ENCODE peak calls at places on chromosomes 16 and 17, in nine cellular contexts. B is heart right ventricle; T is AML-193; P is right lobe of liver; E is NCI-H69; U is T-cell; N is frontal cortex; L is NCI-H2029 treated with DMSO at 0.1 percent for 48 hours; C is activated T-helper 9 cell treated with anti-CD3 and anti-CD28 coated beads, Interleukin-2, amount 50 U/mL, for 16 hours. Z is an unnamed sample.

GRCh38 chr17:66200685-66201092 is 8.8 kb upstream of the CEP112 start:
- DNase-seq in B (no peak), T (peak; percentile 66), P (no peak), E (peak; percentile 91), U (peak; percentile 31), N (peak; percentile 17), L (peak; percentile 15), C (no peak), Z (peak; percentile 79)

GRCh38 chr17:70687421-70687820 is 518.1 kb downstream of the KCNJ2 start:
- DNase-seq in B (no peak), T (no peak), P (no peak), E (peak; percentile 36), U (no peak), N (no peak), L (no peak), C (no peak), Z (no peak)

GRCh38 chr16:69494993-69495392 is 70.6 kb downstream of the CYB5B start:
- DNase-seq in B (no peak), T (peak; percentile 29), P (no peak), E (peak; percentile 41), U (peak; percentile 8), N (no peak), L (no peak), C (peak; percentile 11), Z (peak; percentile 6)

GRCh38 chr16:68756250-68757051 is 19.4 kb downstream of the CDH1 start:
- DNase-seq in B (no peak), T (no peak), P (no peak), E (peak; percentile 66), U (no peak), N (no peak), L (peak; percentile 85), C (peak; percentile 42), Z (no peak)

GRCh38 chr16:74710401-74710800 is 9.7 kb upstream of the MLKL start:
- DNase-seq in B (no peak), T (no peak), P (peak; percentile 21), E (no peak), U (no peak), N (no peak), L (no peak), C (no peak), Z (no peak)

GRCh38 chr16:47873434-47873833 is 282.4 kb downstream of the ABCC12 start:
- DNase-seq in B (no peak), T (no peak), P (no peak), E (peak; percentile 3), U (no peak), N (no peak), L (no peak), C (no peak), Z (peak; percentile 28)

GRCh38 chr17:82238562-82239201 is 9.8 kb downstream of the SLC16A3 start:
- DNase-seq in B (peak; percentile 74), T (no peak), P (peak; percentile 70), E (peak; percentile 28), U (peak; percentile 66), N (no peak), L (no peak), C (peak; percentile 54), Z (no peak)

GRCh38 chr16:56355221-56355620 is 70.1 kb downstream of the AMFR start:
- DNase-seq in B (no peak), T (no peak), P (no peak), E (no peak), U (no peak), N (peak; percentile 3), L (no peak), C (no peak), Z (no peak)

GRCh38 chr16:48158296-48158695 is 2.5 kb upstream of the ABCC12 start:
- DNase-seq in B (no peak), T (no peak), P (no peak), E (no peak), U (no peak), N (no peak), L (no peak), C (peak; percentile 13), Z (no peak)

GRCh38 chr16:23855010-23855409 is 19.2 kb downstream of the PRKCB start:
- DNase-seq in B (no peak), T (peak; percentile 52), P (no peak), E (no peak), U (no peak), N (no peak), L (no peak), C (no peak), Z (no peak)

GRCh38 chr17:63434951-63435571 is 11.0 kb downstream of the CYB561 start:
- DNase-seq in B (peak; percentile 79), T (peak; percentile 62), P (peak; percentile 74), E (no peak), U (peak; percentile 61), N (peak; percentile 77), L (peak; percentile 41), C (no peak), Z (no peak)

GRCh38 chr16:49775581-49775980 is 80.3 kb downstream of the ZNF423 start:
- DNase-seq in B (no peak), T (no peak), P (no peak), E (no peak), U (no peak), N (no peak), L (no peak), C (no peak), Z (no peak)

GRCh38 chr17:63696381-63696961 is 3.5 kb downstream of the LIMD2 start:
- DNase-seq in B (no peak), T (peak; percentile 41), P (no peak), E (peak; percentile 39), U (peak; percentile 46), N (no peak), L (no peak), C (no peak), Z (peak; percentile 75)

GRCh38 chr16:2035431-2036199 is 8.9 kb downstream of the NHERF2 start:
- DNase-seq in B (peak; percentile 74), T (no peak), P (peak; percentile 92), E (peak; percentile 84), U (no peak), N (no peak), L (no peak), C (no peak), Z (peak; percentile 68)

GRCh38 chr17:60077672-60078519 is 825 bp downstream of the HEATR6 start:
- DNase-seq in B (no peak), T (peak; percentile 69), P (no peak), E (peak; percentile 33), U (peak; percentile 22), N (peak; percentile 24), L (peak; percentile 20), C (peak; percentile 38), Z (peak; percentile 53)

GRCh38 chr17:55811536-55811935 is 60.7 kb downstream of the PCTP start:
- DNase-seq in B (no peak), T (no peak), P (no peak), E (no peak), U (no peak), N (no peak), L (no peak), C (no peak), Z (no peak)

GRCh38 chr17:39401412-39402278 is at the start of gene FBXL20:
- DNase-seq in B (peak; percentile 95), T (peak; percentile 78), P (peak; percentile 95), E (peak; percentile 94), U (peak; percentile 95), N (peak; percentile 94), L (peak; percentile 41), C (peak; percentile 88), Z (peak; percentile 95)

Z was measured in NCI-H82.